ENCODE peak calls at places on chromosome 17, in six cellular contexts. M is dermis blood vessel endothelial cell, F is progenitor cell of endocrine pancreas, E is GM10248, G is heart right ventricle, P is endothelial cell. J is an unnamed sample.
A peak's percentile ranks its signal among the peaks of the same experiment; 100 is the strongest.

GRCh38 chr17:63989622-63990345 is 8.4 kb upstream of the PRR29 start:
- DNase-seq in M (no peak), F (no peak), E (no peak), G (no peak), P (no peak), J (no peak)

GRCh38 chr17:39648876-39649430 is 12.0 kb downstream of the STARD3 start:
- DNase-seq in M (no peak), F (no peak), E (no peak), G (no peak), P (no peak), J (no peak)

GRCh38 chr17:17940451-17940911 is 31.7 kb downstream of the TOM1L2 start:
- DNase-seq in M (peak; percentile 36), F (no peak), E (no peak), G (no peak), P (no peak), J (no peak)

GRCh38 chr17:9941305-9941704 is 36.2 kb upstream of the RCVRN start:
- DNase-seq in M (no peak), F (no peak), E (no peak), G (no peak), P (no peak), J (no peak)

GRCh38 chr17:17098426-17099035 is 56.3 kb downstream of the MPRIP start:
- DNase-seq in M (no peak), F (no peak), E (no peak), G (peak; percentile 79), P (no peak), J (no peak)

GRCh38 chr17:79064026-79064425 is 10.6 kb upstream of the ENGASE start:
- DNase-seq in M (no peak), F (no peak), E (no peak), G (no peak), P (no peak), J (no peak)

GRCh38 chr17:77471984-77472836 is 331.4 kb downstream of the SEC14L1 start:
- DNase-seq in M (peak; percentile 54), F (no peak), E (no peak), G (peak; percentile 63), P (peak; percentile 55), J (no peak)

GRCh38 chr17:1179635-1180433 is at the start of gene ABR:
- DNase-seq in M (peak; percentile 54), F (peak; percentile 34), E (peak; percentile 80), G (peak; percentile 47), P (peak; percentile 44), J (no peak)

GRCh38 chr17:6506679-6507231 is 49.6 kb downstream of the PITPNM3 start:
- DNase-seq in M (peak; percentile 26), F (no peak), E (no peak), G (no peak), P (no peak), J (peak; percentile 88)

GRCh38 chr17:42133461-42134041 is 10.9 kb downstream of the HSPB9 start:
- DNase-seq in M (peak; percentile 32), F (no peak), E (peak; percentile 61), G (no peak), P (no peak), J (no peak)

GRCh38 chr17:69733171-69734014 is 318.9 kb downstream of the MAP2K6 start:
- DNase-seq in M (peak; percentile 69), F (no peak), E (no peak), G (peak; percentile 18), P (no peak), J (peak; percentile 59)

GRCh38 chr17:27571563-27572129 is 59.3 kb upstream of the LGALS9 start:
- DNase-seq in M (no peak), F (no peak), E (no peak), G (no peak), P (no peak), J (no peak)

GRCh38 chr17:16446338-16446983 is 31.1 kb downstream of the TRPV2 start:
- DNase-seq in M (no peak), F (no peak), E (no peak), G (no peak), P (no peak), J (no peak)

GRCh38 chr17:72175787-72176515 is 55.1 kb downstream of the SOX9 start:
- DNase-seq in M (no peak), F (no peak), E (no peak), G (no peak), P (no peak), J (no peak)

GRCh38 chr17:6254036-6254435 is 180.9 kb downstream of the AIPL1 start:
- DNase-seq in M (peak; percentile 56), F (no peak), E (no peak), G (no peak), P (no peak), J (no peak)

GRCh38 chr17:41785876-41786226 is 660 bp downstream of the JUP start:
- DNase-seq in M (no peak), F (peak; percentile 64), E (no peak), G (no peak), P (no peak), J (peak; percentile 82)

GRCh38 chr17:80575057-80575875 is 30.6 kb downstream of the RPTOR start:
- DNase-seq in M (peak; percentile 97), F (peak; percentile 82), E (peak; percentile 91), G (peak; percentile 69), P (peak; percentile 97), J (peak; percentile 95)

GRCh38 chr17:36837616-36838272 is 99.5 kb upstream of the LHX1 start:
- DNase-seq in M (no peak), F (no peak), E (no peak), G (no peak), P (no peak), J (no peak)

GRCh38 chr17:6126768-6127167 is 56.6 kb downstream of the WSCD1 start:
- DNase-seq in M (no peak), F (no peak), E (no peak), G (no peak), P (no peak), J (no peak)

GRCh38 chr17:18877104-18877503 is 19.2 kb downstream of the PRPSAP2 start:
- DNase-seq in M (no peak), F (no peak), E (no peak), G (no peak), P (no peak), J (no peak)

GRCh38 chr17:19391432-19391831 is 4.4 kb upstream of the MFAP4 start:
- DNase-seq in M (no peak), F (no peak), E (no peak), G (no peak), P (no peak), J (no peak)

GRCh38 chr17:79905832-79906231 is 66.6 kb upstream of the CBX4 start:
- DNase-seq in M (peak; percentile 25), F (no peak), E (no peak), G (no peak), P (no peak), J (no peak)

GRCh38 chr17:49234509-49235080 is 4.0 kb upstream of the PHOSPHO1 start:
- DNase-seq in M (no peak), F (no peak), E (no peak), G (no peak), P (no peak), J (no peak)

GRCh38 chr17:61520897-61521296 is 68.7 kb downstream of the TBX4 start:
- DNase-seq in M (no peak), F (no peak), E (no peak), G (no peak), P (no peak), J (no peak)

GRCh38 chr17:77465358-77466041 is 324.7 kb downstream of the SEC14L1 start:
- DNase-seq in M (peak; percentile 65), F (no peak), E (peak; percentile 82), G (peak; percentile 78), P (no peak), J (no peak)

GRCh38 chr17:41914358-41914766 is 4.4 kb downstream of the ACLY start:
- DNase-seq in M (no peak), F (no peak), E (no peak), G (no peak), P (no peak), J (no peak)

GRCh38 chr17:33436321-33436720 is 143.2 kb upstream of the ASIC2 start:
- DNase-seq in M (no peak), F (no peak), E (no peak), G (no peak), P (no peak), J (no peak)

GRCh38 chr17:78641666-78642065 is 64.5 kb upstream of the DNAH17 start:
- DNase-seq in M (no peak), F (no peak), E (no peak), G (no peak), P (no peak), J (no peak)

GRCh38 chr17:17001874-17002520 is 30.1 kb upstream of the TNFRSF13B start:
- DNase-seq in M (peak; percentile 69), F (peak; percentile 81), E (peak; percentile 89), G (peak; percentile 70), P (peak; percentile 82), J (peak; percentile 56)

GRCh38 chr17:40191237-40192208 is 14.3 kb downstream of the RAPGEFL1 start:
- DNase-seq in M (peak; percentile 90), F (peak; percentile 56), E (peak; percentile 87), G (peak; percentile 65), P (peak; percentile 75), J (peak; percentile 57)

GRCh38 chr17:46147167-46147749 is 46.0 kb downstream of the KANSL1 start:
- DNase-seq in M (no peak), F (no peak), E (no peak), G (no peak), P (no peak), J (no peak)

GRCh38 chr17:73474370-73474988 is 162.7 kb upstream of the CDC42EP4 start:
- DNase-seq in M (peak; percentile 17), F (no peak), E (no peak), G (peak; percentile 84), P (no peak), J (peak; percentile 89)

GRCh38 chr17:77318491-77319210 is 177.9 kb downstream of the SEC14L1 start:
- DNase-seq in M (no peak), F (no peak), E (no peak), G (no peak), P (no peak), J (peak; percentile 92)